ENCODE peak calls at places on chromosomes 6 and 20, in four cellular contexts. A is hepatocyte; J is cardiac fibroblast; M is activated CD8-positive, alpha-beta T cell treated with anti-CD3 and anti-CD28 coated beads for 36 hours. F is an unnamed sample.

GRCh38 chr6:12112540-12113189 is 100.6 kb downstream of the HIVEP1 start:
- DNase-seq in A (no peak), J (no peak), M (no peak), F (peak)

GRCh38 chr20:58888521-58889333 is 36.2 kb downstream of the GNAS start:
- DNase-seq in A (peak), J (peak), M (peak), F (peak)

GRCh38 chr6:143125455-143125854 is 64.8 kb downstream of the AIG1 start:
- DNase-seq in A (no peak), J (no peak), M (no peak), F (no peak)

GRCh38 chr6:73774311-73774766 is 78.3 kb downstream of the CD109 start:
- DNase-seq in A (no peak), J (peak), M (no peak), F (no peak)

GRCh38 chr6:28742668-28743270 is 181.0 kb downstream of the TRIM27 start:
- DNase-seq in A (peak), J (peak), M (peak), F (no peak)

GRCh38 chr6:112148103-112148502 is 60.7 kb downstream of the FAM229B start:
- DNase-seq in A (no peak), J (no peak), M (no peak), F (no peak)

GRCh38 chr6:88982720-88983119 is 19.3 kb upstream of the RNGTT start:
- DNase-seq in A (peak), J (peak), M (peak), F (peak)

GRCh38 chr6:5681480-5681879 is 325.2 kb downstream of the NRN1 start:
- DNase-seq in A (no peak), J (no peak), M (no peak), F (peak)

GRCh38 chr6:132304891-132305305 is 96.4 kb downstream of the MOXD1 start:
- DNase-seq in A (no peak), J (peak), M (no peak), F (no peak)

GRCh38 chr6:53651149-53651763 is 14.3 kb downstream of the KLHL31 start:
- DNase-seq in A (peak), J (peak), M (peak), F (peak)

GRCh38 chr6:104003803-104004516 is 855.8 kb downstream of the HACE1 start:
- DNase-seq in A (no peak), J (no peak), M (no peak), F (no peak)

GRCh38 chr6:85449818-85450577 is at the start of gene NT5E:
- DNase-seq in A (peak), J (peak), M (peak), F (peak)

GRCh38 chr6:27839303-27840081 is 72.7 kb downstream of the OR2B2 start:
- DNase-seq in A (peak), J (peak), M (peak), F (no peak)

GRCh38 chr20:43953919-43954617 is 39.4 kb downstream of the TOX2 start:
- DNase-seq in A (no peak), J (no peak), M (no peak), F (no peak)

GRCh38 chr20:57838670-57839142 is 128.9 kb upstream of the PMEPA1 start:
- DNase-seq in A (peak), J (no peak), M (no peak), F (no peak)

GRCh38 chr20:14069796-14070195 is 74.5 kb downstream of the MACROD2 start:
- DNase-seq in A (no peak), J (no peak), M (no peak), F (no peak)

GRCh38 chr6:120147218-120147871 is 797.8 kb upstream of the MAN1A1 start:
- DNase-seq in A (no peak), J (no peak), M (peak), F (no peak)

GRCh38 chr6:63675138-63675537 is 39.5 kb downstream of the PHF3 start:
- DNase-seq in A (no peak), J (no peak), M (no peak), F (no peak)

GRCh38 chr6:107807186-107807585 is 16.9 kb downstream of the SCML4 start:
- DNase-seq in A (no peak), J (no peak), M (no peak), F (no peak)

GRCh38 chr6:141635621-141636020 is 497.1 kb upstream of the GJE1 start:
- DNase-seq in A (no peak), J (no peak), M (no peak), F (no peak)

GRCh38 chr6:157764346-157765068 is 58.5 kb upstream of the SNX9 start:
- DNase-seq in A (peak), J (peak), M (peak), F (peak)

GRCh38 chr20:10404023-10404628 is 29.9 kb downstream of the MKKS start:
- DNase-seq in A (no peak), J (no peak), M (no peak), F (no peak)

GRCh38 chr6:25010917-25011625 is 75.3 kb upstream of the RIPOR2 start:
- DNase-seq in A (no peak), J (peak), M (no peak), F (no peak)

GRCh38 chr20:11652128-11652527 is 265.6 kb upstream of the BTBD3 start:
- DNase-seq in A (no peak), J (no peak), M (no peak), F (no peak)

GRCh38 chr20:41476013-41476441 is 109.4 kb upstream of the EMILIN3 start:
- DNase-seq in A (no peak), J (peak), M (no peak), F (no peak)

GRCh38 chr6:13183446-13184088 is 144.8 kb downstream of the TBC1D7 start:
- DNase-seq in A (no peak), J (no peak), M (no peak), F (no peak)

GRCh38 chr6:10338151-10338550 is 76.7 kb downstream of the TFAP2A start:
- DNase-seq in A (no peak), J (no peak), M (no peak), F (no peak)

GRCh38 chr6:18515767-18516166 is 128.6 kb downstream of the RNF144B start:
- DNase-seq in A (no peak), J (no peak), M (no peak), F (no peak)

GRCh38 chr6:117072134-117072533 is 193.2 kb upstream of the VGLL2 start:
- DNase-seq in A (no peak), J (no peak), M (no peak), F (no peak)

GRCh38 chr6:35231563-35231962 is 17.8 kb downstream of the SCUBE3 start:
- DNase-seq in A (no peak), J (no peak), M (no peak), F (no peak)

GRCh38 chr6:100998111-100998510 is 117.0 kb upstream of the ASCC3 start:
- DNase-seq in A (no peak), J (peak), M (no peak), F (no peak)

GRCh38 chr6:36975231-36976004 is 10.6 kb downstream of the MTCH1 start:
- DNase-seq in A (no peak), J (no peak), M (no peak), F (peak)

GRCh38 chr6:130322673-130323268 is 43.0 kb upstream of the TMEM200A start:
- DNase-seq in A (peak), J (peak), M (peak), F (peak)

GRCh38 chr6:77173472-77174074 is 289.7 kb downstream of the HTR1B start:
- DNase-seq in A (no peak), J (peak), M (no peak), F (no peak)

GRCh38 chr6:89254569-89254968 is 37.4 kb upstream of the GABRR1 start:
- DNase-seq in A (no peak), J (no peak), M (no peak), F (no peak)

GRCh38 chr6:135739288-135739687 is 112.2 kb upstream of the PDE7B start:
- DNase-seq in A (no peak), J (peak), M (no peak), F (no peak)

GRCh38 chr6:144351741-144352140 is 66.6 kb downstream of the UTRN start:
- DNase-seq in A (no peak), J (no peak), M (no peak), F (no peak)

GRCh38 chr6:25882066-25882496 is 8.0 kb upstream of the SLC17A3 start:
- DNase-seq in A (peak), J (no peak), M (peak), F (peak)

GRCh38 chr6:110618591-110619267 is 142.3 kb upstream of the SLC22A16 start:
- DNase-seq in A (peak), J (peak), M (no peak), F (no peak)
- TF ChIP-seq CTCF in A (peak), J (peak), M (no peak), F (no peak)

DNA sequence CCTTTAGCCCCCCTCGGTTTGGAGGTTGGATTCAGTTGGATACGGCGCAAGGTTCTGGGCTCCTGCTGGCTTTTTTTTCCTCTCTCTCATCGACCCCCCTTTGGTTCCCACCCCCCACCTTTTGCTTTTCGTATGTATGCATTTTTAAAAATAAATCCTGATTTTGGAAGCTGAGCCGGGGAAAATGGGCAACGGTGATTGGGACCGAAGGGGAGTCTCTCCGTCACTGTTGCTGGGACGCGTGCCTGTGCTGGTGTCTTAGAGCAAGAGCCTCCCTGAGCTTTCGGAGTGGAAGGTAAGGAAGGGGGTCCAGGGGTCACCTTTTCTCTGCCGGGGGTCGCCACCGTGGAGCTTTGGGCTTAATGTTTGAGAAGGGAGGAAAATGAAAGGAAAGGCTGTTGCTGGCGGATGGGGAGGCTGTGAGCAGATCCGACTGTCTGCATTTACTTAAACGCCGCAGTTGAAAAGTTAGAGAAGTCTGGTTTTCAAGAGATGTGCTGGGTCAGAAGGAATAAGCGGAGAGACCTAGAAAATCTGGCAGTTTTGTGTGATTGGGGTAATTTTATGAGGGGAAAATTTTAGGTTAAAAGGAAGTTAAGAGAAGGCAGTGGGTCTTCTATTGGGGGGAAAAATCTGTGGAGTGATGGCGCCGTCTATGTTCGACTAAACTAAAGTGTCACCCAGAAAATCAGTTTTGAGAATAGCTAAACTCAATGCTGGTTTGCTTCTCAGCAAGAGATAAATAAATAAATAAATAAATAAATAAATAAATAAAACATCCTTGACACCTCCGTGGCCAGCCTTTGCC is 828 bp downstream of the ADGRB3 start:
- DNase-seq in A (peak), J (peak), M (no peak), F (peak)
- TF ChIP-seq CTCF in A (peak), J (no peak), M (no peak), F (no peak)

GRCh38 chr6:94065707-94066337 is 646.5 kb upstream of the EPHA7 start:
- DNase-seq in A (no peak), J (no peak), M (no peak), F (no peak)
- TF ChIP-seq CTCF in A (no peak), J (no peak), M (no peak), F (no peak)

GRCh38 chr6:17001188-17001587 is 100.7 kb upstream of the STMND1 start:
- DNase-seq in A (no peak), J (no peak), M (no peak), F (no peak)
- TF ChIP-seq CTCF in A (no peak), J (peak), M (no peak), F (no peak)

DNA sequence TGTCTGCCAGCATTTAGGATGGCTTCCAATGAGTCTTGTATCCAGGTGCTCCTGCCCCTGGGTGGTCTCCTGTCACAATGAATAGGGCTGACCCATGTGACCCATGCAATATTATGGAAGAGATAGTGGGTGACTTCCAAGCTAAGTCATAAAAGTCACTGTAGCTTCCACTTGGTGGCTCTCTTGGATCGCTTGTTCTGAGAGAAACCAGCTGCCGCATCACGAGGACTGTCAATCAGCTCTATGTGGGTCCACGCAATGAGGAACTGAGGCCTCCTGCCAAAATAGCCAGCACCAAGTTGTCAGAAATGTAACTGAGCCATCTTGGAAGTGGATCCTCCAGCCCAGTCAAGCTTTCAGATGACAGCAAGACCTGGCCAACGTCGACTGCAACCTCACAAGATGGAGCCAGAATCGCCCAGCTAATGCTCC is 14.9 kb upstream of the MATN4 start:
- DNase-seq in A (peak), J (peak), M (peak), F (peak)
- TF ChIP-seq CTCF in A (peak), J (no peak), M (no peak), F (no peak)